ENCODE peak calls at places on chromosomes 6 and 20, in five cellular contexts. O is HCEC 1CT, F is GM13976, U is AG08396, E is AG08395. N is an unnamed sample.

GRCh38 chr6:21587182-21587924 is 6.2 kb upstream of the SOX4 start:
- DNase-seq in O (peak), F (peak), U (peak), E (peak), N (peak)

GRCh38 chr6:13026557-13026956 is 301.8 kb downstream of the TBC1D7 start:
- DNase-seq in O (no peak), F (no peak), U (no peak), E (no peak), N (no peak)

GRCh38 chr20:43919686-43920403 is 5.2 kb downstream of the TOX2 start:
- DNase-seq in O (no peak), F (no peak), U (no peak), E (no peak), N (no peak)

GRCh38 chr6:32123681-32124080 is 4.4 kb downstream of the ATF6B start:
- DNase-seq in O (no peak), F (no peak), U (no peak), E (no peak), N (no peak)

GRCh38 chr6:3252369-3252768 is 6.4 kb upstream of the PSMG4 start:
- DNase-seq in O (no peak), F (no peak), U (no peak), E (no peak), N (no peak)

GRCh38 chr6:51213806-51214205 is 395.1 kb downstream of the TFAP2B start:
- DNase-seq in O (no peak), F (no peak), U (no peak), E (no peak), N (peak)

GRCh38 chr6:6972456-6972855 is 135.3 kb upstream of the RREB1 start:
- DNase-seq in O (no peak), F (no peak), U (no peak), E (peak), N (no peak)

GRCh38 chr6:22251331-22251730 is 45.5 kb downstream of the PRL start:
- DNase-seq in O (peak), F (no peak), U (peak), E (peak), N (no peak)

GRCh38 chr6:124490123-124490522 is 472.1 kb upstream of the RNF217 start:
- DNase-seq in O (no peak), F (no peak), U (no peak), E (no peak), N (no peak)